ENCODE peak calls at places on chromosome 15, in eight cellular contexts. P is fibroblast of the conjunctiva, X is AG09319, Z is sigmoid colon, F is RWPE1, R is thoracic aorta, C is fibroblast of villous mesenchyme, Y is nephron progenitor cell. J is an unnamed sample.

GRCh38 chr15:25242166-25242879 is 196.5 kb downstream of the UBE3A start:
- DNase-seq in P (no peak), X (no peak), Z (peak), F (no peak), R (no peak), C (no peak), Y (no peak), J (no peak)

GRCh38 chr15:58864602-58865419 is 68.7 kb downstream of the SLTM start:
- DNase-seq in P (no peak), X (no peak), Z (no peak), F (no peak), R (no peak), C (peak), Y (peak), J (peak)

GRCh38 chr15:58506064-58506490 is 74.3 kb downstream of the LIPC start:
- DNase-seq in P (no peak), X (no peak), Z (no peak), F (no peak), R (no peak), C (no peak), Y (no peak), J (peak)

GRCh38 chr15:67005294-67005996 is 60.0 kb upstream of the SMAD3 start:
- DNase-seq in P (no peak), X (no peak), Z (no peak), F (no peak), R (no peak), C (no peak), Y (no peak), J (no peak)

GRCh38 chr15:64634020-64634419 is 141.4 kb downstream of the RBPMS2 start:
- DNase-seq in P (no peak), X (no peak), Z (no peak), F (no peak), R (no peak), C (no peak), Y (no peak), J (no peak)

GRCh38 chr15:85785887-85786777 is 8.6 kb downstream of the KLHL25 start:
- DNase-seq in P (no peak), X (no peak), Z (no peak), F (peak), R (peak), C (peak), Y (no peak), J (no peak)

GRCh38 chr15:72315706-72316370 is 4.1 kb downstream of the CELF6 start:
- DNase-seq in P (no peak), X (no peak), Z (no peak), F (no peak), R (no peak), C (peak), Y (no peak), J (no peak)

GRCh38 chr15:29435811-29436210 is 166.2 kb upstream of the NSMCE3 start:
- DNase-seq in P (no peak), X (no peak), Z (no peak), F (peak), R (no peak), C (no peak), Y (no peak), J (no peak)

GRCh38 chr15:42605281-42605744 is 29.9 kb downstream of the STARD9 start:
- DNase-seq in P (no peak), X (no peak), Z (no peak), F (no peak), R (no peak), C (peak), Y (no peak), J (no peak)

GRCh38 chr15:77482570-77482969 is 61.9 kb downstream of the HMG20A start:
- DNase-seq in P (peak), X (peak), Z (no peak), F (no peak), R (no peak), C (peak), Y (no peak), J (no peak)

GRCh38 chr15:39642011-39642640 is 61.2 kb downstream of the THBS1 start:
- DNase-seq in P (no peak), X (no peak), Z (no peak), F (peak), R (no peak), C (no peak), Y (no peak), J (no peak)

GRCh38 chr15:98121514-98121913 is 161.0 kb downstream of the ARRDC4 start:
- DNase-seq in P (no peak), X (no peak), Z (no peak), F (no peak), R (no peak), C (peak), Y (no peak), J (no peak)

J was measured in stomach.